ENCODE peak calls at places on chromosomes 1 and 21, in nine cellular contexts. N is IMR-90; A is tibial nerve; X is PC-9; J is CD4-positive, alpha-beta T cell; H is heart right ventricle; O is breast epithelium; Q is ovary; D is adrenal gland. S is an unnamed sample.

GRCh38 chr1:114145504-114146160 is 8.0 kb downstream of the SYT6 start:
- DNase-seq in N (no peak), O (no peak), H (no peak), A (no peak), X (no peak), J (no peak), Q (no peak), D (no peak), S (no peak)

GRCh38 chr1:243343970-243344749 is 88.3 kb downstream of the SDCCAG8 start:
- DNase-seq in A (no peak), H (no peak), O (no peak), N (peak; percentile 40), X (no peak), Q (no peak), D (no peak), J (no peak), S (no peak)

GRCh38 chr1:208200116-208200515 is 44.1 kb downstream of the PLXNA2 start:
- DNase-seq in O (no peak), D (no peak), J (no peak), H (no peak), X (no peak), Q (no peak), A (no peak), N (no peak), S (no peak)

GRCh38 chr1:35062518-35063196 is 16.5 kb upstream of the ZMYM1 start:
- DNase-seq in Q (no peak), J (no peak), N (peak; percentile 36), D (no peak), H (no peak), A (no peak), O (no peak), X (peak; percentile 28), S (no peak)

GRCh38 chr1:12344611-12345299 is 114.9 kb downstream of the VPS13D start:
- DNase-seq in J (no peak), H (peak; percentile 37), A (no peak), O (no peak), D (no peak), N (no peak), X (no peak), Q (no peak), S (no peak)

GRCh38 chr1:230222678-230223077 is 155.6 kb downstream of the GALNT2 start:
- DNase-seq in X (no peak), H (no peak), Q (no peak), O (no peak), A (no peak), N (no peak), D (no peak), J (no peak), S (no peak)

GRCh38 chr1:154784924-154785531 is 85.1 kb downstream of the KCNN3 start:
- DNase-seq in X (no peak), Q (no peak), H (peak; percentile 17), O (no peak), A (no peak), D (no peak), J (peak; percentile 48), N (no peak), S (no peak)

GRCh38 chr1:47992720-47993119 is 4.5 kb downstream of the TRABD2B start:
- DNase-seq in H (peak; percentile 55), D (peak; percentile 52), A (peak; percentile 52), X (no peak), Q (no peak), N (no peak), O (peak; percentile 34), J (no peak), S (no peak)

GRCh38 chr1:119771770-119772169 is 3.1 kb upstream of the HMGCS2 start:
- DNase-seq in N (no peak), X (no peak), O (no peak), J (no peak), D (no peak), A (no peak), Q (no peak), H (no peak), S (no peak)

GRCh38 chr1:119772298-119772697 is 3.6 kb upstream of the HMGCS2 start:
- DNase-seq in A (no peak), O (no peak), X (no peak), N (no peak), J (no peak), D (no peak), H (no peak), Q (no peak), S (no peak)

GRCh38 chr1:119778359-119778758 is 9.7 kb upstream of the HMGCS2 start:
- DNase-seq in H (no peak), N (no peak), O (no peak), D (no peak), Q (no peak), J (no peak), A (no peak), X (no peak), S (no peak)

GRCh38 chr1:119773711-119774241 is 5.1 kb upstream of the HMGCS2 start:
- DNase-seq in Q (no peak), H (no peak), D (no peak), J (no peak), O (no peak), N (peak; percentile 52), X (no peak), A (no peak), S (no peak)

DNA sequence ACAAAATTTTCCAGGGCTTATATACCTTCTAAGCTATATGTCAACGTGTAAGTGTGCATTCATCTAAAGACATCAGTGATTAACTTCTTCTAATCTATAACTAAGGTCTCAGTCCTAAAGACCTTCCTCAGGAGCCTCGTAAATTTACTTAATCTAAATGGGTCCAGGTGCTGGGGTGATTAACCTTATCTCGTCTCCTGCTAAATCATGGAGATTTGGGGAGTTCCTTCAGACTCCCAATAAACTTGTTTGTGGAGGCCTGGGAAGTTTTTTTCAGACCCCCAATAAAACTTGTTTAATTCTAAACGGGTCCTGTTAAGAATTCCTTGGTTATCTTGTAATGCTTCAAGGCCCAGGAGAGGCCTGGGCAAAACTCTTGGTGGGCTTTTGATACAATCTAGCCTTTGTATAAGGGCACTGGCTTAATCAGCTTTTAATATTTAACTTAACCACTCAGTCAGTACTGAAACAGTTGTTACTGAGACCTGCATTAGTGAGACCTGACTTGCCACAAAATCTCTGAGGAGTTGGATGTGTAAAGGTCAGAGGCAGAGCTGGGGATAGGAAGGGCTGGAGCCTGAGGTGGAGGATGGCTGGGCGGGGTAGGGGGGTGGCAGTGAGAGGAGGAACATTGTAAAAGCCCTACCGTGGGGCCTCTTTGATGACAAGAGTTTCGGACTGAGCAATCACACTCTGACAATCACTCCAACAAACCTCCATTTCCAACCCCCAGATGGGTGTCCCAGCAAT is 6.2 kb upstream of the HMGCS2 start:
- DNase-seq in D (no peak), A (no peak), X (no peak), Q (no peak), H (no peak), N (no peak), O (no peak), J (no peak), S (no peak)
- H3K27ac ChIP-seq in D (no peak overlapping the region), A (no peak overlapping the region), X (no peak overlapping the region), Q (no peak overlapping the region), H (no peak overlapping the region), N (no peak overlapping the region), O (no peak overlapping the region), J (no peak overlapping the region), S (no peak overlapping the region)

DNA sequence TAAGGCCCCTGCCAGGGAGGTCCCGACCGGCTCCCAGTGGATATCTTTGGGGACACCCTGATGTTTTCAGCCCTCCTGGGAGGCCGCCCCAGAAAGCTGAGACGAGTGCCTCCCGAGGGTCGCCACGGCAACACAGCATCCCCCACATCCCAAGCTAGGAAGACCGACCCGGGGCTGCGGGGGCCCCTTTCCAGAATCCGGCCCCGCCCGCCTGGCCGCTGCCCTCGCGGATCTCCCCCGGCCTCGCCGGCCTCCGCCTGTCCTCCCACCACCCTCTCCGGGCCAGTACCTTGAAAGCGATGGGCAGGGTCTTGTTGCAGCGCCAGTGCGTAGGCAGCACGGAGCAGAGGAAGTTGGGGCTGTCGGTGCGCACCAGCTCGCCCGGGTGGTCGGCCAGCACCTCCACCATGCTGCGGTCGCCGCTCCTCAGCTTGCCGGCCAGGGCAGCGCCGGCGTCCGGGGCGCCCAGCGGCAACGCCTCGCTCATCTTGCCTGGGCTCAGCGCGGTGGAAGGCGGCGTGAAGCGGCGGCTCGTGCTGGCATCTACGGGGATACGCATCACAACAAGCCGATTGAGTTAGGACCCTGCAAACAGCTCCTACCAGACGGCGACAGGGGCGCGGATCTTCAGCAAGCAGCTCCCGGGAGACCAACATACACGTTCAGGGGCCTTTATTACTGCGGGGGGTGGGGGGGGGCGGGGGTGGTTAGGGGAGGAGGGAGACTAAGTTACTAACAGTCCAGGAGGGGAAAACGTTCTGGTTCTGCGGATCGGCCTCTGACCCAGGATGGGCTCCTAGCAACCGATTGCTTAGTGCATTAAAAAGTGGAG is 162.3 kb downstream of the RUNX1 start:
- DNase-seq in Q (peak; percentile 62), N (no peak), A (no peak), J (no peak), O (no peak), D (peak; percentile 57), X (no peak), H (peak; percentile 26), S (no peak)
- H3K27ac ChIP-seq in Q (peak overlapping the region; percentile 57), N (peak overlapping the region; percentile 100), A (peak overlapping the region; percentile 95), J (no peak overlapping the region), O (peak overlapping the region; percentile 97), D (peak overlapping the region; percentile 80), X (peak overlapping the region; percentile 99), H (no peak overlapping the region), S (peak overlapping the region; percentile 97)

DNA sequence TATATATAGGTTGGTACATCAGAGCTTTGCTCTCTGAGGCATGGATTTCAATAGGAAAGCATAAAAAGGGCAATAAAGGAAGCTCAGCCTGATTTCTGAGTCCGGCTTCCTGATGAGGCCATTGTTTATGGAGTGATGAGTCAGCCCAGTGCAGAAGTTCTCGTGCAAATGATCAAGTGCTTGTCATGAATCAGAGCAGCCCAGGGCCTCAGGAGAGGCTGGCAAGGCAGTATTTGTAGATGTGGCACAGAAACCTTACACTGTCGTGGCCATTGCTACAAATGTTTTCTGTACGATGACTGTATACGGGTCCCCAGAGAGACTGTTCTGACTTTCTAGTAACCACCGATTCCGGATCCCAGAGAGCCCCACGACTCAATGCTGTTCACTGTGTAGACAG is 26.7 kb downstream of the UMODL1 start:
- DNase-seq in D (peak; percentile 93), N (peak; percentile 99), J (no peak), X (peak; percentile 69), A (no peak), O (peak; percentile 71), Q (no peak), H (peak; percentile 32), S (peak; percentile 92)
- H3K27ac ChIP-seq in D (peak overlapping the region; percentile 29), N (peak overlapping the region; percentile 94), J (no peak overlapping the region), X (peak overlapping the region; percentile 88), A (peak overlapping the region; percentile 0), O (peak overlapping the region; percentile 72), Q (no peak overlapping the region), H (no peak overlapping the region), S (peak overlapping the region; percentile 56)

GRCh38 chr1:201468844-201469644 is at the start of gene PHLDA3:
- DNase-seq in O (peak; percentile 93), J (no peak), D (peak; percentile 93), A (peak; percentile 86), Q (peak; percentile 91), X (peak; percentile 85), N (peak; percentile 93), H (peak; percentile 87), S (no peak)

GRCh38 chr1:201471772-201472171 is 2.8 kb upstream of the PHLDA3 start:
- DNase-seq in D (no peak), O (no peak), A (no peak), H (no peak), X (no peak), N (peak; percentile 79), Q (no peak), J (no peak), S (no peak)

GRCh38 chr1:201470581-201470980 is 1.6 kb upstream of the PHLDA3 start:
- DNase-seq in J (no peak), D (no peak), N (no peak), H (no peak), X (no peak), Q (no peak), O (no peak), A (no peak), S (no peak)

GRCh38 chr1:201468501-201468843 is 516 bp downstream of the PHLDA3 start:
- DNase-seq in D (peak; percentile 68), H (no peak), J (no peak), Q (peak; percentile 68), O (no peak), X (no peak), A (no peak), N (no peak), S (no peak)

DNA sequence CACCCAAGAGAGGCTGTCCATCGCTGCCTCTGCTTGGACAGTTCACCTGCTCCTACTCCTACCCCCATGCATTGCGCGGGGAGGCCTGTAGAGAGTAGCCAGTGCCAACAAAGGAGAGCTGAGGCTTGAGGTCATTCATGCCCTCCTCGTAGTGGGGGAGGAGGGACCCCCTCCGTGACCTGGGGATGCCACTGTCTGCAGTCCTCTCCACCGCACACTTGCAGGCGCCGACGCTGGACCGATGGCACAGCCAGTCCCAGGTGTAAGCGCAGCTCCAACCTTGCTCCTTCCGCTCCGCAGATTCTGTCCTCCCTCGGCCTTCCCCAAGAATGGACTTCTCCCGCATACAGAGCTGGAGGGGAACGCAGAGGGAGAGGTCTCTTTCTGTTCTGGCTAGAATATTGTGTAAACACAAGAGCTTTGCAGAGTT is 672 bp upstream of the PHLDA3 start:
- DNase-seq in O (no peak), X (no peak), D (no peak), A (no peak), Q (no peak), J (no peak), H (no peak), N (no peak), S (no peak)
- H3K27ac ChIP-seq in O (peak overlapping the region; percentile 98), X (no peak overlapping the region), D (no peak overlapping the region), A (peak overlapping the region; percentile 96), Q (peak overlapping the region; percentile 79), J (no peak overlapping the region), H (peak overlapping the region; percentile 86), N (peak overlapping the region; percentile 71), S (peak overlapping the region; percentile 100)